ENCODE peak calls at places on chromosomes 12 and 14, in eight cellular contexts. U, D, J, C, K, V, L and M are unnamed samples.

GRCh38 chr12:49092086-49092815 is 2.4 kb downstream of the DHH start:
- DNase-seq in U (peak; percentile 62), D (peak; percentile 41), J (peak; percentile 43), C (peak; percentile 96), K (peak; percentile 66), V (peak; percentile 51), L (peak; percentile 57), M (no peak)

GRCh38 chr12:26271024-26271423 is 75.7 kb downstream of the SSPN start:
- DNase-seq in U (no peak), D (peak; percentile 24), J (no peak), C (no peak), K (no peak), V (no peak), L (no peak), M (no peak)

GRCh38 chr14:34301107-34301734 is 160.8 kb downstream of the SPTSSA start:
- DNase-seq in U (peak; percentile 49), D (peak; percentile 65), J (no peak), C (peak; percentile 17), K (peak; percentile 16), V (peak; percentile 54), L (no peak), M (no peak)

GRCh38 chr14:71452987-71453386 is 479.2 kb upstream of the RGS6 start:
- DNase-seq in U (no peak), D (peak; percentile 47), J (no peak), C (no peak), K (no peak), V (no peak), L (no peak), M (no peak)

GRCh38 chr12:100157427-100157821 is 14.8 kb upstream of the BLTP3B start:
- DNase-seq in U (no peak), D (no peak), J (no peak), C (no peak), K (no peak), V (no peak), L (no peak), M (no peak)

GRCh38 chr12:6942331-6942665 is 1.3 kb upstream of the RNU7-1 start:
- DNase-seq in U (no peak), D (no peak), J (peak; percentile 19), C (no peak), K (no peak), V (no peak), L (no peak), M (no peak)

GRCh38 chr14:36162267-36162666 is 14.3 kb downstream of the PTCSC3 start:
- DNase-seq in U (no peak), D (no peak), J (no peak), C (no peak), K (no peak), V (no peak), L (no peak), M (no peak)

GRCh38 chr12:5587701-5588100 is 155.8 kb downstream of the NTF3 start:
- DNase-seq in U (no peak), D (no peak), J (no peak), C (no peak), K (no peak), V (no peak), L (no peak), M (no peak)

GRCh38 chr12:123105427-123105826 is 45.5 kb downstream of the PITPNM2 start:
- DNase-seq in U (peak; percentile 70), D (no peak), J (no peak), C (no peak), K (no peak), V (no peak), L (no peak), M (no peak)

GRCh38 chr12:9619411-9620179 is 11.9 kb upstream of the KLRB1 start:
- DNase-seq in U (no peak), D (no peak), J (no peak), C (no peak), K (no peak), V (no peak), L (no peak), M (no peak)

GRCh38 chr14:21990116-21990515 is 316.5 kb upstream of the OR4E1 start:
- DNase-seq in U (peak; percentile 15), D (peak; percentile 5), J (no peak), C (no peak), K (no peak), V (no peak), L (no peak), M (no peak)

GRCh38 chr12:6551496-6552139 is 4.2 kb downstream of the IFFO1 start:
- DNase-seq in U (no peak), D (peak; percentile 73), J (peak; percentile 62), C (no peak), K (peak; percentile 70), V (no peak), L (no peak), M (no peak)

GRCh38 chr12:124686001-124686884 is 118.8 kb upstream of the NCOR2 start:
- DNase-seq in U (no peak), D (peak; percentile 77), J (no peak), C (peak; percentile 64), K (peak; percentile 60), V (no peak), L (no peak), M (no peak)

GRCh38 chr12:115012861-115013667 is 329.1 kb upstream of the TBX3 start:
- DNase-seq in U (no peak), D (no peak), J (no peak), C (no peak), K (no peak), V (no peak), L (no peak), M (no peak)

GRCh38 chr12:105205322-105206048 is 30.5 kb downstream of the APPL2 start:
- DNase-seq in U (no peak), D (no peak), J (no peak), C (no peak), K (no peak), V (no peak), L (no peak), M (no peak)

GRCh38 chr12:107474639-107475539 is 210.7 kb upstream of the PWP1 start:
- DNase-seq in U (no peak), D (peak; percentile 41), J (no peak), C (no peak), K (no peak), V (no peak), L (no peak), M (no peak)

GRCh38 chr14:36524220-36524837 is 4.3 kb upstream of the NKX2-1 start:
- DNase-seq in U (no peak), D (no peak), J (no peak), C (no peak), K (no peak), V (no peak), L (no peak), M (no peak)

GRCh38 chr12:5487971-5488955 is 56.4 kb downstream of the NTF3 start:
- DNase-seq in U (peak; percentile 51), D (no peak), J (no peak), C (no peak), K (no peak), V (no peak), L (no peak), M (no peak)

GRCh38 chr14:104431929-104432541 is 147.5 kb upstream of the C14orf180 start:
- DNase-seq in U (no peak), D (no peak), J (no peak), C (no peak), K (no peak), V (no peak), L (peak; percentile 3), M (no peak)
- TF ChIP-seq CTCF in U (no peak), D (no peak), J (no peak), C (no peak), K (no peak), V (no peak), L (no peak), M (no peak)

GRCh38 chr12:120094485-120094884 is 22.1 kb downstream of the RAB35 start:
- DNase-seq in U (no peak), D (no peak), J (no peak), C (no peak), K (no peak), V (no peak), L (no peak), M (no peak)

GRCh38 chr12:120092531-120093335 is 23.8 kb downstream of the RAB35 start:
- DNase-seq in U (no peak), D (no peak), J (no peak), C (no peak), K (no peak), V (peak; percentile 32), L (no peak), M (no peak)

GRCh38 chr12:120095356-120096135 is 21.0 kb downstream of the RAB35 start:
- DNase-seq in U (no peak), D (no peak), J (no peak), C (no peak), K (no peak), V (no peak), L (no peak), M (no peak)

GRCh38 chr12:120093336-120093591 is 23.3 kb downstream of the RAB35 start:
- DNase-seq in U (no peak), D (no peak), J (no peak), C (no peak), K (no peak), V (no peak), L (no peak), M (no peak)

GRCh38 chr12:120093592-120094355 is 22.8 kb downstream of the RAB35 start:
- DNase-seq in U (no peak), D (no peak), J (no peak), C (no peak), K (no peak), V (no peak), L (no peak), M (no peak)
- H3K4me3 ChIP-seq in U (no peak overlapping the region), D (no peak overlapping the region), J (no peak overlapping the region), C (no peak overlapping the region), K (no peak overlapping the region), V (no peak overlapping the region), L (no peak overlapping the region), M (no peak overlapping the region)

GRCh38 chr12:102957339-102958050 is at the start of gene ASCL1:
- DNase-seq in U (peak; percentile 11), D (peak; percentile 22), J (no peak), C (peak; percentile 32), K (no peak), V (no peak), L (no peak), M (no peak)

GRCh38 chr12:102959391-102959790 is 1.9 kb downstream of the ASCL1 start:
- DNase-seq in U (no peak), D (no peak), J (no peak), C (no peak), K (no peak), V (no peak), L (no peak), M (no peak)

GRCh38 chr12:102958830-102959176 is 1.3 kb downstream of the ASCL1 start:
- DNase-seq in U (no peak), D (no peak), J (no peak), C (no peak), K (no peak), V (no peak), L (no peak), M (no peak)

GRCh38 chr12:102956738-102957338 is 636 bp upstream of the ASCL1 start:
- DNase-seq in U (no peak), D (no peak), J (no peak), C (no peak), K (no peak), V (no peak), L (no peak), M (no peak)

GRCh38 chr12:102958073-102958829 is 777 bp downstream of the ASCL1 start:
- DNase-seq in U (peak; percentile 35), D (peak; percentile 22), J (no peak), C (peak; percentile 54), K (no peak), V (no peak), L (no peak), M (no peak)
- TF ChIP-seq CTCF in U (no peak), D (no peak), J (no peak), C (no peak), K (no peak), V (no peak), L (no peak), M (no peak)

GRCh38 chr14:79596531-79596930 is 614.8 kb downstream of the DIO2 start:
- DNase-seq in U (no peak), D (peak; percentile 80), J (no peak), C (no peak), K (no peak), V (no peak), L (no peak), M (no peak)
- H3K4me3 ChIP-seq in U (no peak overlapping the region), D (no peak overlapping the region), J (no peak overlapping the region), C (no peak overlapping the region), K (no peak overlapping the region), V (no peak overlapping the region), L (no peak overlapping the region), M (no peak overlapping the region)